ENCODE peak calls at places on chromosomes 11 and 22, in ten cellular contexts. V is progenitor cell of endocrine pancreas; G is iPS-NIHi11; Y is activated gamma-delta T cell treated with anti-CD3 and anti-CD28 coated beads, Interleukin-2, amount 50 U/mL, for 16 hours; J is left ventricle myocardium superior; P is hippocampal formation; D is activated CD4-positive, alpha-beta T cell treated with anti-CD3 and anti-CD28 coated beads, Interleukin-2, amount 50 U/mL, for 24 hours; U is left cardiac atrium; Q is NCI-H1436 treated with DMSO at 0.1 percent for 48 hours; A is amygdala. T is an unnamed sample.

GRCh38 chr11:8289426-8290047 is 25.9 kb upstream of the LMO1 start:
- DNase-seq in V (no peak), G (no peak), Y (no peak), J (no peak), P (no peak), D (no peak), U (no peak), Q (no peak), A (no peak), T (no peak)

GRCh38 chr11:73240190-73240781 is 22.2 kb downstream of the P2RY2 start:
- DNase-seq in V (no peak), G (peak; percentile 56), Y (no peak), J (peak; percentile 85), P (no peak), D (no peak), U (peak; percentile 84), Q (no peak), A (no peak), T (peak; percentile 87)

GRCh38 chr11:124725719-124726105 is 14.0 kb upstream of the NRGN start:
- DNase-seq in V (no peak), G (no peak), Y (no peak), J (no peak), P (no peak), D (no peak), U (no peak), Q (no peak), A (no peak), T (no peak)

GRCh38 chr11:132062541-132062940 is 692.1 kb downstream of the NTM start:
- DNase-seq in V (no peak), G (no peak), Y (no peak), J (no peak), P (no peak), D (no peak), U (no peak), Q (no peak), A (no peak), T (no peak)

GRCh38 chr11:110939471-110939870 is 227.2 kb upstream of the ARHGAP20 start:
- DNase-seq in V (no peak), G (no peak), Y (no peak), J (no peak), P (no peak), D (no peak), U (no peak), Q (no peak), A (no peak), T (no peak)

GRCh38 chr22:48353116-48353947 is 1474.3 kb downstream of the BRD1 start:
- DNase-seq in V (no peak), G (no peak), Y (no peak), J (peak; percentile 7), P (no peak), D (no peak), U (no peak), Q (no peak), A (no peak), T (no peak)

GRCh38 chr22:42997577-42997976 is 17.4 kb downstream of the PACSIN2 start:
- DNase-seq in V (no peak), G (no peak), Y (no peak), J (no peak), P (no peak), D (no peak), U (no peak), Q (no peak), A (no peak), T (no peak)

GRCh38 chr11:34176980-34177319 is 71.5 kb downstream of the NAT10 start:
- DNase-seq in V (no peak), G (no peak), Y (no peak), J (no peak), P (no peak), D (no peak), U (no peak), Q (no peak), A (no peak), T (no peak)

GRCh38 chr11:33195391-33196190 is 34.3 kb upstream of the CSTF3 start:
- DNase-seq in V (no peak), G (no peak), Y (no peak), J (no peak), P (peak; percentile 4), D (no peak), U (no peak), Q (no peak), A (no peak), T (no peak)

GRCh38 chr22:25746012-25746373 is 4.0 kb downstream of the MYO18B start:
- DNase-seq in V (no peak), G (no peak), Y (no peak), J (no peak), P (no peak), D (no peak), U (no peak), Q (no peak), A (no peak), T (no peak)

GRCh38 chr11:46159694-46160093 is 38.4 kb upstream of the PHF21A start:
- DNase-seq in V (no peak), G (no peak), Y (no peak), J (no peak), P (no peak), D (no peak), U (no peak), Q (no peak), A (no peak), T (no peak)

GRCh38 chr11:35257287-35257686 is 118.3 kb downstream of the CD44 start:
- DNase-seq in V (no peak), G (no peak), Y (no peak), J (no peak), P (no peak), D (no peak), U (no peak), Q (no peak), A (no peak), T (no peak)

GRCh38 chr11:126440792-126441514 is 85.5 kb downstream of the ST3GAL4 start:
- DNase-seq in V (peak; percentile 89), G (peak; percentile 94), Y (peak; percentile 62), J (peak; percentile 80), P (peak; percentile 71), D (peak; percentile 74), U (peak; percentile 77), Q (peak; percentile 17), A (peak; percentile 69), T (peak; percentile 76)

GRCh38 chr11:7706377-7706776 is at the start of gene OVCH2:
- DNase-seq in V (no peak), G (no peak), Y (no peak), J (no peak), P (no peak), D (no peak), U (no peak), Q (no peak), A (no peak), T (no peak)

GRCh38 chr11:131808466-131808865 is 438.1 kb downstream of the NTM start:
- DNase-seq in V (no peak), G (no peak), Y (no peak), J (no peak), P (no peak), D (no peak), U (no peak), Q (no peak), A (no peak), T (no peak)

GRCh38 chr11:102932678-102933077 is 22.9 kb downstream of the MMP13 start:
- DNase-seq in V (no peak), G (no peak), Y (no peak), J (no peak), P (no peak), D (no peak), U (no peak), Q (no peak), A (no peak), T (no peak)

GRCh38 chr11:20026629-20027545 is 133.4 kb downstream of the DBX1 start:
- DNase-seq in V (peak; percentile 49), G (peak; percentile 82), Y (no peak), J (no peak), P (no peak), D (no peak), U (no peak), Q (no peak), A (no peak), T (no peak)

GRCh38 chr11:94694309-94695060 is 73.7 kb upstream of the AMOTL1 start:
- DNase-seq in V (no peak), G (no peak), Y (no peak), J (peak; percentile 30), P (no peak), D (no peak), U (no peak), Q (no peak), A (no peak), T (no peak)

GRCh38 chr11:111792314-111792713 is 26.1 kb upstream of the PPP2R1B start:
- DNase-seq in V (no peak), G (no peak), Y (no peak), J (no peak), P (no peak), D (no peak), U (no peak), Q (no peak), A (no peak), T (no peak)

GRCh38 chr22:46586123-46586519 is 34.1 kb upstream of the GRAMD4 start:
- DNase-seq in V (no peak), G (peak; percentile 74), Y (no peak), J (no peak), P (no peak), D (no peak), U (no peak), Q (no peak), A (no peak), T (peak; percentile 31)

T was measured in right cardiac atrium.